ENCODE peak calls at places on chromosomes 4 and X, in eight cellular contexts. T, J, K, C, D, U, V and Y are unnamed samples.

GRCh38 chr4:11393551-11393950 is 35.1 kb downstream of the HS3ST1 start:
- DNase-seq in T (no peak), D (no peak), U (no peak), C (no peak), K (no peak), J (no peak), V (no peak), Y (no peak)

GRCh38 chrX:19886888-19887531 is 390 bp downstream of the SH3KBP1 start:
- DNase-seq in T (peak; percentile 10), J (peak; percentile 33), V (peak; percentile 42), C (no peak), K (peak; percentile 5), D (peak; percentile 60), U (no peak), Y (peak; percentile 38)

GRCh38 chrX:47704736-47705135 is 45.8 kb upstream of the UXT start:
- DNase-seq in K (no peak), V (no peak), D (no peak), U (no peak), C (no peak), J (no peak), T (no peak), Y (no peak)

GRCh38 chr4:124092101-124093057 is 620.2 kb downstream of the ANKRD50 start:
- DNase-seq in D (no peak), V (no peak), J (no peak), C (no peak), T (no peak), K (no peak), U (no peak), Y (no peak)

GRCh38 chrX:150372280-150372679 is 9.2 kb downstream of the MAMLD1 start:
- DNase-seq in U (no peak), T (no peak), J (no peak), C (no peak), K (no peak), D (no peak), V (no peak), Y (no peak)

GRCh38 chr4:141905751-141906150 is 269.4 kb downstream of the IL15 start:
- DNase-seq in U (no peak), V (no peak), C (no peak), J (no peak), K (peak; percentile 91), T (no peak), D (peak; percentile 74), Y (no peak)

GRCh38 chrX:42093756-42094155 is 170.4 kb upstream of the CASK start:
- DNase-seq in V (no peak), T (no peak), U (peak; percentile 43), C (no peak), J (peak; percentile 50), D (no peak), K (no peak), Y (peak; percentile 48)

GRCh38 chrX:154444001-154444754 is at the start of gene FAM50A:
- DNase-seq in U (no peak), C (peak; percentile 67), K (peak; percentile 61), V (peak; percentile 86), T (peak; percentile 49), D (peak; percentile 87), J (peak; percentile 70), Y (peak; percentile 57)

GRCh38 chr4:145909331-145909730 is 29.3 kb downstream of the ZNF827 start:
- DNase-seq in K (peak; percentile 76), C (no peak), T (no peak), D (peak; percentile 67), V (peak; percentile 72), U (no peak), J (peak; percentile 91), Y (no peak)

GRCh38 chrX:43880439-43880838 is 1.8 kb downstream of the MAOB start:
- DNase-seq in D (peak; percentile 1), C (no peak), K (peak; percentile 65), U (no peak), V (no peak), T (no peak), J (peak; percentile 31), Y (no peak)

GRCh38 chr4:140298001-140298400 is 75.4 kb upstream of the SCOC start:
- DNase-seq in C (no peak), U (no peak), D (no peak), V (no peak), J (no peak), T (no peak), K (no peak), Y (no peak)

GRCh38 chr4:15349426-15349825 is 78.4 kb upstream of the C1QTNF7 start:
- DNase-seq in J (no peak), D (no peak), C (no peak), K (no peak), T (no peak), V (no peak), U (no peak), Y (no peak)

GRCh38 chr4:85084371-85085170 is 118.1 kb upstream of the WDFY3 start:
- DNase-seq in V (peak; percentile 81), D (peak; percentile 74), T (no peak), C (peak; percentile 49), J (peak; percentile 69), K (peak; percentile 75), U (no peak), Y (peak; percentile 20)

GRCh38 chrX:13464599-13465275 is 104.7 kb upstream of the EGFL6 start:
- DNase-seq in V (no peak), J (no peak), D (no peak), U (no peak), C (no peak), K (peak; percentile 2), T (no peak), Y (no peak)

GRCh38 chrX:54745676-54746075 is 52.4 kb downstream of the ITIH6 start:
- DNase-seq in U (no peak), C (no peak), T (no peak), K (no peak), V (no peak), J (no peak), D (no peak), Y (no peak)

GRCh38 chr4:115851918-115852766 is 738.7 kb upstream of the NDST4 start:
- DNase-seq in C (peak; percentile 75), K (peak; percentile 59), J (peak; percentile 57), D (peak; percentile 56), T (no peak), V (peak; percentile 84), U (peak; percentile 19), Y (peak; percentile 44)

GRCh38 chrX:106039920-106040319 is 1.4 kb upstream of the SERPINA7 start:
- DNase-seq in D (no peak), K (peak; percentile 55), C (no peak), T (no peak), U (no peak), V (peak; percentile 39), J (peak; percentile 29), Y (no peak)

GRCh38 chr4:123811763-123812390 is 415.3 kb downstream of the SPRY1 start:
- DNase-seq in J (no peak), U (no peak), V (no peak), C (peak; percentile 97), D (peak; percentile 10), K (no peak), T (no peak), Y (no peak)

GRCh38 chrX:132425744-132426318 is 63.0 kb downstream of the MBNL3 start:
- DNase-seq in U (no peak), V (no peak), K (no peak), C (no peak), J (no peak), D (no peak), T (no peak), Y (no peak)

GRCh38 chrX:1591863-1592127 is 391 bp downstream of the AKAP17A start:
- DNase-seq in J (no peak), V (peak; percentile 35), C (no peak), T (no peak), K (no peak), U (no peak), D (peak; percentile 59), Y (peak; percentile 22)

GRCh38 chr4:7131498-7132031 is 60.8 kb upstream of the SORCS2 start:
- DNase-seq in J (no peak), U (no peak), K (no peak), T (no peak), V (no peak), D (no peak), C (no peak), Y (no peak)

GRCh38 chr4:2255501-2256155 is 6.3 kb downstream of the MXD4 start:
- DNase-seq in K (no peak), V (no peak), J (no peak), U (no peak), D (no peak), C (no peak), T (no peak), Y (peak; percentile 2)
- H3K4me3 ChIP-seq in K (no peak overlapping the region), V (no peak overlapping the region), J (peak overlapping the region; percentile 2), U (no peak overlapping the region), D (no peak overlapping the region), C (no peak overlapping the region), T (no peak overlapping the region), Y (no peak overlapping the region)

GRCh38 chrX:40149286-40150175 is 51.8 kb upstream of the BCOR start:
- DNase-seq in U (no peak), K (no peak), D (no peak), C (no peak), J (no peak), V (peak; percentile 16), T (no peak), Y (no peak)
- H3K4me1 ChIP-seq in U (peaks cover 13% of the 10 kb centered on the region), K (peaks cover 41% of the 10 kb centered on the region), D (no peaks in the 10 kb centered on the region), C (peaks cover 44% of the 10 kb centered on the region), J (no peaks in the 10 kb centered on the region), V (peaks cover 52% of the 10 kb centered on the region), T (no peaks in the 10 kb centered on the region), Y (peaks cover 84% of the 10 kb centered on the region)

GRCh38 chrX:119685225-119686066 is 7.5 kb downstream of the SEPTIN6 start:
- DNase-seq in V (no peak), T (peak; percentile 67), D (peak; percentile 60), C (peak; percentile 52), K (no peak), U (no peak), J (no peak), Y (no peak)
- H3K4me3 ChIP-seq in V (no peak overlapping the region), T (peak overlapping the region; percentile 62), D (peak overlapping the region; percentile 42), C (no peak overlapping the region), K (no peak overlapping the region), U (peak overlapping the region; percentile 60), J (no peak overlapping the region), Y (peak overlapping the region; percentile 30)

GRCh38 chr4:42345962-42346544 is 51.2 kb upstream of the SHISA3 start:
- DNase-seq in T (no peak), V (no peak), D (no peak), K (no peak), J (no peak), C (no peak), U (no peak), Y (no peak)

GRCh38 chr4:42341518-42342026 is 55.7 kb upstream of the SHISA3 start:
- DNase-seq in U (no peak), D (peak; percentile 21), K (no peak), T (no peak), V (no peak), J (no peak), C (no peak), Y (no peak)

GRCh38 chr4:42344749-42345148 is 52.5 kb upstream of the SHISA3 start:
- DNase-seq in J (peak; percentile 65), D (no peak), T (no peak), V (no peak), K (no peak), U (no peak), C (no peak), Y (no peak)

GRCh38 chr4:42347076-42347475 is 50.2 kb upstream of the SHISA3 start:
- DNase-seq in K (no peak), U (no peak), C (no peak), V (no peak), J (no peak), T (no peak), D (no peak), Y (no peak)

DNA sequence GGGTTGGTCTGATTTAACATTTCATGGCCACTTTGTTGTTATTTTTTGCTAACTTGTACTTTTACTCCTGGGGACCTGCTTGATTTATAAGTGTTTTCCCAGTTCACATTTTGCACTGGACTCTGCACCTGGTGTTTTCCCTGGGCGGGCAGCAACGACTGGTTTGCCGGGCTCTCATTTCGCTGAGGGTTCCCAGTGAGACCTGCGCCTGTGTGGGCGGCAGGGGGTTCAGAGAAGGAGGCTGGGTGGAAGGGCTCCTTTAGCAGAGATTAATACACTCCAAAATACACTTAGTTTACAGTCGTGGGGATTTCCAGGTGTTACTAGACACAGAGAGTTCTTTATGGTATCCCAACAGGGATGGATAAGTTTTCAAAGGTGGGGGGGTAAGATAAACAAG is 53.0 kb upstream of the SHISA3 start:
- DNase-seq in V (no peak), C (no peak), D (no peak), T (no peak), U (no peak), K (no peak), J (peak; percentile 49), Y (no peak)
- H3K4me1 ChIP-seq in V (peaks cover 7% of the 10 kb centered on the region), C (no peaks in the 10 kb centered on the region), D (peaks cover 12% of the 10 kb centered on the region), T (no peaks in the 10 kb centered on the region), U (peaks cover 15% of the 10 kb centered on the region), K (no peaks in the 10 kb centered on the region), J (no peaks in the 10 kb centered on the region), Y (no peaks in the 10 kb centered on the region)